ENCODE peak calls at places on chromosomes 13 and 19, in six cellular contexts. S is NCI-H146; K is H4; Z is B cell; T is NCI-H446; I is stimulated activated CD4-positive, alpha-beta T cell treated with anti-CD3 and anti-CD28 coated beads, Interleukin-12 subunit alpha, Interleukin-12 subunit beta, amount 100 ng/mL, for 4 hours. Y is an unnamed sample.
A peak's percentile ranks its signal among the peaks of the same experiment; 100 is the strongest.

GRCh38 chr19:5534787-5535586 is 32.8 kb downstream of the TINCR start:
- DNase-seq in S (no peak), K (no peak), Z (no peak), T (no peak), I (peak; percentile 8), Y (no peak)

GRCh38 chr19:51024924-51025323 is 1.5 kb downstream of the KLK11 start:
- DNase-seq in S (peak; percentile 32), K (no peak), Z (no peak), T (no peak), I (no peak), Y (no peak)

GRCh38 chr19:36008336-36008978 is at the start of gene SYNE4:
- DNase-seq in S (peak; percentile 69), K (no peak), Z (no peak), T (no peak), I (no peak), Y (no peak)

GRCh38 chr13:37526710-37527446 is 71.7 kb downstream of the POSTN start:
- DNase-seq in S (no peak), K (no peak), Z (no peak), T (no peak), I (no peak), Y (no peak)

GRCh38 chr19:535017-535835 is 3.7 kb downstream of the CDC34 start:
- DNase-seq in S (no peak), K (no peak), Z (no peak), T (no peak), I (no peak), Y (no peak)

GRCh38 chr13:74187564-74187963 is 53.4 kb upstream of the KLF12 start:
- DNase-seq in S (no peak), K (no peak), Z (no peak), T (no peak), I (no peak), Y (no peak)

GRCh38 chr19:10120538-10121198 is 969 bp upstream of the EIF3G start:
- DNase-seq in S (no peak), K (no peak), Z (no peak), T (no peak), I (no peak), Y (no peak)

GRCh38 chr19:46420056-46420455 is 6.7 kb upstream of the CCDC8 start:
- DNase-seq in S (no peak), K (no peak), Z (no peak), T (no peak), I (no peak), Y (no peak)

GRCh38 chr13:33154911-33155310 is 130.6 kb downstream of the STARD13 start:
- DNase-seq in S (no peak), K (no peak), Z (no peak), T (no peak), I (no peak), Y (no peak)

GRCh38 chr19:31960474-31960873 is 384.9 kb upstream of the ZNF507 start:
- DNase-seq in S (no peak), K (peak; percentile 95), Z (no peak), T (no peak), I (no peak), Y (no peak)

GRCh38 chr13:49296659-49297058 is 48.9 kb downstream of the CDADC1 start:
- DNase-seq in S (no peak), K (no peak), Z (no peak), T (no peak), I (no peak), Y (no peak)

GRCh38 chr19:13573268-13573667 is 67.0 kb upstream of the CACNA1A start:
- DNase-seq in S (no peak), K (no peak), Z (no peak), T (no peak), I (no peak), Y (no peak)

GRCh38 chr13:95593462-95593861 is 40.9 kb downstream of the CLDN10 start:
- DNase-seq in S (no peak), K (no peak), Z (no peak), T (no peak), I (no peak), Y (no peak)

GRCh38 chr13:97588993-97589392 is 155.0 kb downstream of the RAP2A start:
- DNase-seq in S (no peak), K (no peak), Z (no peak), T (no peak), I (no peak), Y (no peak)